ENCODE peak calls at places on chromosomes 13 and 19, in ten cellular contexts. D is body of pancreas; A is left ventricle myocardium inferior; W is SK-N-SH; S is naive thymus-derived CD4-positive, alpha-beta T cell; N is suprapubic skin; C is upper lobe of right lung; T is T-helper 17 cell; B is H9; J is esophagus muscularis mucosa. F is an unnamed sample. For H3K9me3, the result is how much of the 10 kb centered on the place peaks cover.

GRCh38 chr13:33787051-33787591 is 30.8 kb upstream of the RFC3 start:
- DNase-seq in J (no peak), B (no peak), D (no peak), T (no peak), S (peak), A (no peak), W (peak), N (no peak), C (no peak), F (no peak)

GRCh38 chr13:36999054-36999927 is at the start of gene ALG5:
- DNase-seq in N (peak), C (peak), S (peak), B (peak), W (peak), J (peak), D (peak), T (peak), A (peak), F (peak)

GRCh38 chr19:12272386-12272785 is 22.3 kb downstream of the ZNF44 start:
- DNase-seq in T (no peak), B (no peak), C (no peak), S (no peak), N (no peak), A (no peak), J (no peak), W (no peak), D (no peak), F (no peak)

GRCh38 chr13:20616059-20616797 is 49.3 kb downstream of the IFT88 start:
- DNase-seq in T (no peak), B (no peak), N (no peak), S (no peak), D (no peak), W (no peak), A (no peak), C (no peak), J (no peak), F (no peak)

GRCh38 chr13:105817498-105817897 is 718.0 kb downstream of the EFNB2 start:
- DNase-seq in W (no peak), C (no peak), N (no peak), S (no peak), A (no peak), J (no peak), T (no peak), B (no peak), D (no peak), F (no peak)

GRCh38 chr13:65710514-65710913 is 1519.6 kb downstream of the PCDH9 start:
- DNase-seq in C (no peak), A (no peak), D (no peak), B (no peak), N (no peak), J (no peak), W (no peak), S (no peak), T (no peak), F (no peak)

GRCh38 chr19:46372901-46373572 is 26.1 kb downstream of the PPP5C start:
- DNase-seq in B (peak), C (peak), N (peak), T (no peak), W (no peak), J (no peak), A (no peak), D (peak), S (no peak), F (peak)

GRCh38 chr13:113387396-113387795 is 23.5 kb upstream of the GRTP1 start:
- DNase-seq in A (no peak), B (no peak), S (no peak), C (no peak), J (no peak), T (no peak), D (no peak), W (no peak), N (no peak), F (no peak)

GRCh38 chr13:65473199-65473598 is 1756.9 kb downstream of the PCDH9 start:
- DNase-seq in W (no peak), J (no peak), B (no peak), T (no peak), C (no peak), A (no peak), S (no peak), D (no peak), N (no peak), F (no peak)

GRCh38 chr19:49387936-49388372 is at the start of gene KASH5:
- DNase-seq in T (peak), A (peak), C (peak), N (no peak), S (peak), W (peak), D (peak), B (no peak), J (no peak), F (peak)

GRCh38 chr13:97880298-97880675 is 73.2 kb upstream of the IPO5 start:
- DNase-seq in D (no peak), C (no peak), S (no peak), N (no peak), J (peak), T (no peak), B (no peak), A (no peak), W (no peak), F (no peak)

GRCh38 chr19:13619203-13619632 is 112.9 kb upstream of the CACNA1A start:
- DNase-seq in S (no peak), D (no peak), J (no peak), N (no peak), B (no peak), A (no peak), W (no peak), T (no peak), C (no peak), F (no peak)

GRCh38 chr19:50703915-50704548 is 15.6 kb downstream of the SHANK1 start:
- DNase-seq in J (no peak), S (no peak), T (no peak), D (no peak), A (no peak), W (no peak), N (no peak), B (peak), C (no peak), F (no peak)

GRCh38 chr13:25966086-25966485 is 85.7 kb downstream of the SHISA2 start:
- DNase-seq in T (no peak), B (no peak), S (no peak), W (no peak), D (no peak), C (no peak), J (no peak), A (no peak), N (no peak), F (no peak)

GRCh38 chr19:10111405-10111811 is at the start of gene P2RY11:
- DNase-seq in B (no peak), T (no peak), A (no peak), S (no peak), J (no peak), C (peak), D (no peak), W (peak), N (no peak), F (no peak)

GRCh38 chr19:51366050-51366998 is at the start of gene ETFB:
- DNase-seq in J (peak), D (peak), C (peak), W (peak), S (peak), A (peak), N (peak), T (peak), B (peak), F (peak)

GRCh38 chr19:9608912-9609311 is 12.1 kb downstream of the ZNF561 start:
- DNase-seq in J (no peak), C (no peak), A (no peak), T (no peak), D (no peak), S (no peak), B (no peak), N (no peak), W (no peak), F (no peak)

GRCh38 chr13:111066544-111066943 is 48.6 kb upstream of the ARHGEF7 start:
- DNase-seq in J (peak), S (no peak), T (no peak), W (peak), A (peak), C (no peak), B (no peak), D (peak), N (no peak), F (no peak)

GRCh38 chr13:100131863-100132574 is 43.1 kb downstream of the PCCA start:
- DNase-seq in N (no peak), A (no peak), C (no peak), W (peak), B (no peak), D (no peak), T (no peak), S (no peak), J (no peak), F (no peak)

GRCh38 chr13:31172001-31172400 is 10.3 kb upstream of the HSPH1 start:
- DNase-seq in C (no peak), N (no peak), D (no peak), W (no peak), A (no peak), S (no peak), B (no peak), J (no peak), T (no peak), F (no peak)

GRCh38 chr19:18590273-18591272 is 2.0 kb downstream of the REX1BD start:
- DNase-seq in C (peak), A (no peak), S (peak), J (no peak), W (peak), T (no peak), D (no peak), N (no peak), B (peak), F (peak)

GRCh38 chr13:75749407-75749806 is 113.3 kb downstream of the LMO7 start:
- DNase-seq in S (no peak), N (no peak), C (no peak), W (no peak), J (no peak), T (no peak), B (no peak), A (no peak), D (no peak), F (peak)

GRCh38 chr19:44345969-44346368 is 10.5 kb downstream of the ZNF112 start:
- DNase-seq in A (no peak), J (no peak), W (no peak), B (no peak), S (no peak), T (no peak), N (no peak), C (no peak), D (no peak), F (no peak)

GRCh38 chr13:25377244-25377962 is 5.6 kb downstream of the ATP8A2 start:
- DNase-seq in B (no peak), T (no peak), N (no peak), S (no peak), C (no peak), W (no peak), D (no peak), J (no peak), A (no peak), F (no peak)

GRCh38 chr19:36213793-36214387 is 575 bp downstream of the ZNF565 start:
- DNase-seq in T (no peak), N (no peak), C (no peak), W (no peak), S (no peak), B (no peak), J (no peak), D (peak), A (no peak), F (no peak)

GRCh38 chr13:72651196-72651595 is 76.2 kb downstream of the MZT1 start:
- DNase-seq in S (no peak), B (no peak), J (no peak), N (no peak), T (no peak), D (no peak), C (no peak), W (peak), A (no peak), F (no peak)

GRCh38 chr13:97544041-97544765 is 110.2 kb downstream of the RAP2A start:
- DNase-seq in T (no peak), J (no peak), W (no peak), S (no peak), C (no peak), B (no peak), A (no peak), N (no peak), D (no peak), F (no peak)

GRCh38 chr19:31127132-31127967 is 221.9 kb downstream of the TSHZ3 start:
- DNase-seq in S (no peak), A (no peak), W (no peak), B (no peak), C (no peak), N (no peak), D (no peak), T (no peak), J (no peak), F (no peak)

GRCh38 chr19:4297901-4298771 is 4.1 kb downstream of the TMIGD2 start:
- DNase-seq in A (no peak), D (no peak), N (no peak), C (no peak), S (no peak), J (no peak), B (peak), W (no peak), T (no peak), F (no peak)

GRCh38 chr19:58474291-58474996 is 1.7 kb upstream of the ZNF446 start:
- DNase-seq in T (no peak), A (no peak), W (peak), S (no peak), C (no peak), N (no peak), B (no peak), J (no peak), D (no peak), F (no peak)

GRCh38 chr19:46489445-46490272 is 6.0 kb downstream of the PNMA8B start:
- DNase-seq in J (no peak), N (peak), W (peak), S (no peak), B (no peak), D (peak), A (peak), T (no peak), C (peak), F (peak)

GRCh38 chr19:34556500-34556899 is 74.9 kb downstream of the WTIP start:
- DNase-seq in N (no peak), S (no peak), J (no peak), T (no peak), D (peak), A (no peak), W (no peak), C (no peak), B (peak), F (no peak)

GRCh38 chr13:24149306-24150032 is 11.1 kb upstream of the SPATA13 start:
- DNase-seq in S (no peak), B (no peak), T (no peak), D (no peak), J (no peak), W (no peak), A (no peak), N (no peak), C (no peak), F (no peak)

GRCh38 chr19:19745496-19746285 is 12.8 kb upstream of the ZNF14 start:
- DNase-seq in W (peak), D (no peak), B (no peak), A (no peak), S (no peak), C (no peak), N (no peak), J (no peak), T (no peak), F (peak)

GRCh38 chr19:29372921-29373797 is 152.6 kb upstream of the VSTM2B start:
- DNase-seq in J (peak), T (no peak), C (no peak), S (no peak), D (no peak), N (peak), W (no peak), A (no peak), B (peak), F (no peak)

GRCh38 chr19:29371766-29372415 is 153.9 kb upstream of the VSTM2B start:
- DNase-seq in S (no peak), A (no peak), D (no peak), C (no peak), N (peak), J (no peak), T (no peak), B (peak), W (no peak), F (no peak)

GRCh38 chr19:29367701-29368306 is 154.9 kb upstream of the UQCRFS1 start:
- DNase-seq in W (no peak), S (no peak), C (no peak), D (no peak), T (no peak), J (no peak), A (no peak), N (no peak), B (peak), F (no peak)

GRCh38 chr19:29372461-29372860 is 153.3 kb upstream of the VSTM2B start:
- DNase-seq in D (no peak), N (peak), A (no peak), T (no peak), J (no peak), C (no peak), B (peak), W (no peak), S (no peak), F (no peak)

DNA sequence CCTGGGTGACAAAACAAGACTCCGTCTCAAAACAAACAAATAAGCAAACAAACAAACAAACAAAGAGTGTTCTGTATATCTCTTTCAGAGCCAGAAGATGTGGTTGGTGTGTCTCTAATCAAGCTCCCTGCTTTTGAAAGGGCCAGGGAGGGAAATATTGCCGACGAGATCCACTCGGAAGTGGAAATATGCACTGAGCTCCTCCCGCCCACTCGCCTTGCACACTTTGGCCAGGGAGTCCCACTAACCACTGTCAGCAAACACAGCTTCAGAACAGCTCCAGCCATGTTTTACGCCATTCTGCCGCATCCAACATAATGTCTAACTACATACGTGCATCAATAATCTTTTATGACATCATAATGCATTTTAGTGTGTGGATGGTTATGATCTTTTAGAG is 155.5 kb upstream of the VSTM2B start:
- DNase-seq in N (no peak), C (no peak), D (no peak), W (no peak), B (peak), A (no peak), S (no peak), J (no peak), T (no peak), F (no peak)
- H3K9me3 ChIP-seq in N (under half), C (under half), D (under half), W (under half), B (under half), A (under half), S (under half), J (under half), T (under half), F (under half)

DNA sequence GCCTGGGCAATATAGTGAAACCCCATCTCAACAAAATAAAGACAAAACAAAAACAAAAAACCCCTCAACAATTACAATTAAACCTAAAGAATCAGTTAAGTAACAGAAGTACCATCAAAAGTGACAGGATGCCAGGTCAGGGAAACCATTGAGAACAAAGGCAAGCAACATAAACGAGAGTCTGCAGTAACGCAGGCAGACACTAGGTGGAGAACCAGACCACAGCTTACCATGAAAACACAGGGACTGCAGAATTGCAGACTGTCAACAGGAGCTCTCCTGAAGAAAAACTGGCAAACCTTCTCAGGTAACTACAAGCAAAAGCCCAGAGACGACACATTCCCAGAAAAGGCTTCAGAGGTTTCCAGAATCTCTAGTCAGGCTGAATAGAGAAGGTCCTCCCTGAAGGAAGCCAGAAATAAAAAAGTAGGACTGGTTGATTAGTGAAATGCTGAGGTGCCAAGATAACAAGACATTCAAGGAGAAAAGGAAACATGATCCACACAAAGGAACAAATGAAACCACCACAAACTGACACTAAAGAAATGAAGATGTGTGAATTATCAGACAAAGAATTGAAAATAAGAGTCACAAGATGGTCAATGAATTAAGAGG is 2.2 kb upstream of the ZNF665 start:
- DNase-seq in S (peak), W (peak), D (peak), B (peak), A (peak), N (peak), C (no peak), T (peak), J (peak), F (no peak)
- H3K9me3 ChIP-seq in S (under half), W (under half), D (under half), B (under half), A (under half), N (under half), C (under half), T (under half), J (under half), F (under half)

DNA sequence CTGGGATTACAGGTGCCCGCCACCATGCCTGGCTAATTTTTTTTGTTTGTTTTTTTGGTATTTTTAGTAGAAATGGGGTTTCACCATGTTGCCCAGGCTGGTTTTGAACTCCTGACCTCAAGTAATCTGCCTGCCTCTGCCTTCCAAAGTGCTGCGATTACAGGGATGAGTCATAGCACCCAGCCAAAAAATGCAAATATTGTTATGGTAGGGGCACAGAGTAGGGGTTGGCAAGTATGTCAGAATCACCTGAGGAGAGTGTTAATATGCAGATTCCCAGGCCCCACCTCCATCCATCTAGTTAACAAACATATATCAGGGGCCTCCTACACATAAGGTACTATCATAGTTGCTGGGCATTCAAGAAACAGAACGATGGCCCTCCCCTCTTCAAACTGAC is 44.7 kb downstream of the VAV1 start:
- DNase-seq in W (no peak), S (no peak), C (no peak), D (no peak), B (no peak), T (no peak), J (no peak), N (no peak), A (no peak), F (no peak)
- H3K9me3 ChIP-seq in W (under half), S (under half), C (under half), D (under half), B (under half), T (under half), J (under half), N (under half), A (under half), F (under half)

GRCh38 chr13:49528161-49528560 is 32.4 kb downstream of the PHF11 start:
- DNase-seq in J (no peak), D (no peak), W (no peak), A (no peak), B (no peak), C (no peak), T (no peak), N (no peak), S (no peak), F (no peak)
- H3K9me3 ChIP-seq in J (under half), D (under half), W (under half), A (under half), B (under half), C (under half), T (under half), N (under half), S (under half), F (under half)

DNA sequence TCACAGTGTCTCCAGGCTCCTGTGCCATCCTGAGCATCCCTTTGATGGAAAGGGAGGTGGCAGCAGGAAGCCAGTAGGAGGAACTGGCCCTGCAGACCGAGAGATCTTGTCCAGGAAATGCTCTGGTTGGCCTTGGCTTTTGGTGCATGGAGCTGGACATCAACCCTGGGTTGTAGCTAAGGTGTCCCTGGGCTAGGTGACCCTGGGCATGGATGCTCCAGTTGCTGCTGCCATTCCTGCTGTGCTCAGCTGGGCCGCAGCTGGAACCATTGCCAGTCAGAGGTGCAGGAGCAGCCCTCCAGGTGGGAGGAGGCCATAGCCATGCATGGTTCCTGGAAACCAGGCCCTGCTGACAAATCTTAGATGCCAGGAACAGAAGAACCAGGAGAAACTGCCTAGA is 67.5 kb downstream of the ZNF98 start:
- DNase-seq in J (peak), T (no peak), W (no peak), S (no peak), D (no peak), B (no peak), C (no peak), A (no peak), N (no peak), F (no peak)
- H3K9me3 ChIP-seq in J (under half), T (under half), W (under half), S (under half), D (under half), B (half or more), C (under half), A (under half), N (under half), F (under half)

F was measured in kidney.